ENCODE peak calls at places on chromosome 12, in five cellular contexts. L, O, N, T and U are unnamed samples.

GRCh38 chr12:122730215-122731014 is at the start of gene HCAR1:
- DNase-seq in O (no peak), N (no peak), L (no peak), T (no peak), U (peak; percentile 47)

GRCh38 chr12:87687362-87687761 is 341.8 kb downstream of the C12orf50 start:
- DNase-seq in N (no peak), O (no peak), T (peak; percentile 61), L (no peak), U (peak; percentile 84)

GRCh38 chr12:70251226-70251625 is 8.0 kb downstream of the CNOT2 start:
- DNase-seq in L (no peak), O (no peak), T (no peak), N (no peak), U (no peak)

GRCh38 chr12:31612819-31613218 is 21.9 kb upstream of the DENND5B start:
- DNase-seq in T (no peak), O (no peak), N (no peak), L (no peak), U (no peak)

GRCh38 chr12:122184522-122184921 is 1.6 kb downstream of the LRRC43 start:
- DNase-seq in O (no peak), N (no peak), L (no peak), T (no peak), U (no peak)

GRCh38 chr12:45388545-45388944 is 172.7 kb downstream of the ANO6 start:
- DNase-seq in L (no peak), O (no peak), T (peak; percentile 25), N (no peak), U (peak; percentile 55)

GRCh38 chr12:12338528-12339168 is 11.4 kb downstream of the MANSC1 start:
- DNase-seq in T (peak; percentile 16), O (no peak), N (no peak), L (no peak), U (peak; percentile 71)

GRCh38 chr12:62256408-62257079 is 3.7 kb upstream of the USP15 start:
- DNase-seq in O (no peak), T (no peak), L (no peak), N (no peak), U (peak; percentile 54)

GRCh38 chr12:106657499-106657898 is 74.7 kb downstream of the RFX4 start:
- DNase-seq in O (no peak), N (no peak), T (no peak), L (no peak), U (no peak)

GRCh38 chr12:61251076-61251475 is 1009.1 kb upstream of the USP15 start:
- DNase-seq in L (no peak), T (no peak), O (no peak), N (no peak), U (no peak)

GRCh38 chr12:62520361-62520760 is 53.7 kb downstream of the MON2 start:
- DNase-seq in O (no peak), T (no peak), L (no peak), N (no peak), U (no peak)

GRCh38 chr12:52585951-52586350 is 12.3 kb upstream of the KRT74 start:
- DNase-seq in O (peak; percentile 45), L (no peak), N (no peak), T (no peak), U (no peak)

GRCh38 chr12:78185651-78186050 is 355.0 kb downstream of the NAV3 start:
- DNase-seq in T (no peak), O (no peak), L (no peak), N (no peak), U (no peak)

GRCh38 chr12:64652346-64652745 is 42.1 kb downstream of the RASSF3 start:
- DNase-seq in N (no peak), O (no peak), L (no peak), T (no peak), U (no peak)

GRCh38 chr12:98431089-98431488 is 84.3 kb upstream of the TMPO start:
- DNase-seq in N (no peak), T (no peak), L (no peak), O (no peak), U (no peak)

GRCh38 chr12:122789637-122790036 is 15.3 kb downstream of the CCDC62 start:
- DNase-seq in L (no peak), N (no peak), O (no peak), T (no peak), U (no peak)

GRCh38 chr12:106022568-106023012 is 116.2 kb downstream of the NUAK1 start:
- DNase-seq in T (no peak), O (no peak), N (no peak), L (no peak), U (no peak)